ENCODE peak calls at places on chromosome 19, in four cellular contexts. R is progenitor cell of endocrine pancreas, Z is stomach, P is GM13976. W is an unnamed sample.

GRCh38 chr19:44003461-44004134 is 841 bp downstream of the ZNF230 start:
- DNase-seq in R (no peak), Z (no peak), P (peak), W (no peak)

GRCh38 chr19:33355535-33355934 is 18.0 kb upstream of the CEBPG start:
- DNase-seq in R (no peak), Z (no peak), P (no peak), W (no peak)

GRCh38 chr19:11964858-11965645 is at the start of gene ZNF763:
- DNase-seq in R (peak), Z (peak), P (peak), W (peak)

GRCh38 chr19:3693030-3693925 is 7.0 kb downstream of the PIP5K1C start:
- DNase-seq in R (no peak), Z (no peak), P (no peak), W (no peak)

GRCh38 chr19:46716013-46716671 is 772 bp downstream of the PRKD2 start:
- DNase-seq in R (peak), Z (peak), P (no peak), W (no peak)

GRCh38 chr19:29690842-29691241 is 24.2 kb downstream of the C19orf12 start:
- DNase-seq in R (no peak), Z (no peak), P (peak), W (no peak)

GRCh38 chr19:48371367-48371766 is 7.2 kb downstream of the SYNGR4 start:
- DNase-seq in R (no peak), Z (no peak), P (no peak), W (no peak)

GRCh38 chr19:5983367-5983955 is 5.5 kb upstream of the RANBP3 start:
- DNase-seq in R (no peak), Z (no peak), P (no peak), W (no peak)

GRCh38 chr19:35756373-35757230 is at the start of gene HSPB6:
- DNase-seq in R (no peak), Z (peak), P (no peak), W (no peak)

GRCh38 chr19:4343845-4344713 is 717 bp downstream of the MPND start:
- DNase-seq in R (no peak), Z (no peak), P (peak), W (no peak)

GRCh38 chr19:33333615-33334014 is 31.3 kb upstream of the CEBPA start:
- DNase-seq in R (no peak), Z (no peak), P (no peak), W (no peak)

GRCh38 chr19:13002389-13002898 is 7.2 kb downstream of the NFIX start:
- DNase-seq in R (no peak), Z (peak), P (no peak), W (no peak)

GRCh38 chr19:47272448-47273312 is 2.0 kb upstream of the INAFM1 start:
- DNase-seq in R (no peak), Z (peak), P (peak), W (no peak)

GRCh38 chr19:3186377-3186688 is 603 bp downstream of the NCLN start:
- DNase-seq in R (no peak), Z (no peak), P (no peak), W (no peak)

GRCh38 chr19:3855321-3855720 is 13.5 kb downstream of the ZFR2 start:
- DNase-seq in R (no peak), Z (peak), P (no peak), W (no peak)

GRCh38 chr19:46728208-46728607 is 11.3 kb upstream of the PRKD2 start:
- DNase-seq in R (no peak), Z (no peak), P (no peak), W (no peak)

GRCh38 chr19:18683109-18683954 is at the start of gene CRTC1:
- DNase-seq in R (peak), Z (peak), P (peak), W (peak)

GRCh38 chr19:17339088-17339741 is 1.9 kb downstream of the GTPBP3 start:
- DNase-seq in R (no peak), Z (no peak), P (no peak), W (no peak)

GRCh38 chr19:13212759-13213330 is 62.6 kb downstream of the IER2 start:
- DNase-seq in R (no peak), Z (peak), P (peak), W (no peak)

GRCh38 chr19:57406516-57407123 is 4.3 kb upstream of the ZNF17 start:
- DNase-seq in R (peak), Z (peak), P (peak), W (no peak)

GRCh38 chr19:17779281-17779930 is 15.5 kb upstream of the B3GNT3 start:
- DNase-seq in R (no peak), Z (no peak), P (no peak), W (no peak)

GRCh38 chr19:29837448-29837961 is 25.7 kb downstream of the CCNE1 start:
- DNase-seq in R (no peak), Z (no peak), P (peak), W (no peak)

GRCh38 chr19:14055396-14055795 is 6.5 kb downstream of the PALM3 start:
- DNase-seq in R (no peak), Z (no peak), P (peak), W (no peak)

GRCh38 chr19:15025237-15025636 is 24.0 kb upstream of the CASP14 start:
- DNase-seq in R (no peak), Z (no peak), P (peak), W (no peak)

GRCh38 chr19:56145698-56146097 is 4.6 kb downstream of the ZNF444 start:
- DNase-seq in R (no peak), Z (no peak), P (no peak), W (no peak)

GRCh38 chr19:10388957-10389356 is 8.6 kb upstream of the TYK2 start:
- DNase-seq in R (peak), Z (peak), P (peak), W (peak)

GRCh38 chr19:47013041-47013517 is 6.6 kb upstream of the NPAS1 start:
- DNase-seq in R (peak), Z (peak), P (peak), W (peak)

GRCh38 chr19:1216756-1217155 is 11.2 kb downstream of the STK11 start:
- DNase-seq in R (no peak), Z (no peak), P (no peak), W (no peak)

GRCh38 chr19:1211494-1212234 is 6.1 kb downstream of the STK11 start:
- DNase-seq in R (no peak), Z (peak), P (no peak), W (peak)

GRCh38 chr19:1214862-1215731 is 9.5 kb downstream of the STK11 start:
- DNase-seq in R (no peak), Z (peak), P (no peak), W (no peak)

GRCh38 chr19:1214299-1214861 is 8.8 kb downstream of the STK11 start:
- DNase-seq in R (no peak), Z (no peak), P (no peak), W (no peak)

DNA sequence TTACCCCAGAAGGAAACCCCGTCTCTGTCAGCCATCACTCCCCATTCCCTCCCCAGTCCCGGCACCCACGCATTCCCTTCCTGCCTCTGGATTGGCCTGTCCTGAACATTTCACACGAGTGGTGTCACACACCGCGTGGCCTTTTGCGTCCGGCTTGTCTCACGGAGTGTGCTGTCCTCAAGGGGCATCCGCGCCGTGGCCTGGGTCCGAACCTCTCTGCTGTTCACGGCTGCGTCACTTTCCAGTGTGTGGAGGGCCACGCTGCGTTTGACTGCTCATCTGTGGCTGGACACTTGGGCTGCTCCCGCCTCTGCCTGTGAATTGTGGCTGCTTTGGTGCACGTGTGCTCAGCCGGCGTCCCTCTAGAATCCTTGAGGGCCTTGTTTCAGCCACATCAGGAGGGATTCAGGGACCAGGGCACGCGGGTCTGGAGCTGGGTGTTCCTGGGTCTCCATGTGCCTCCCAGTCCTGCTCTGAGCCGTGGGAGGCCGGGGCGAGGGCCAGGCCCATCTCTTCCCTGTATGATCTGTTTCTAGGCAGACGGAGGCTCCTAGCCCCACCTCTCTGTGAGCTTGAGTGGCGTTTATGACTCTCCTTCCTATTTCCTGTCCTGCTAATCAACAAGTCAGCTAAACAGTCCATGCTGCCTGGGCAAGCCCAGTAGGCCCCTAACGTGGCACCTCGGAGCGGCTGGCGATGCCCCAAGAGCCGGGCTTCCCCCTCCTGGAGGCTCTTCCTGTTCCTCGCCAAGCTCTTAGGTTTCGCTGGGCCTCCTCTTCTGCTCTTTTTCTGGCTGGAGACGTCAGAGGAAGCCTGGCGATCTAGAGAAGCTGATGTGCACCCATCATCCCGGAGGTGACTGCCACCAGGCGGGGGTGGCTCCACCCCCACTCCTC is 8.1 kb downstream of the STK11 start:
- DNase-seq in R (no peak), Z (peak), P (peak), W (peak)
- TF ChIP-seq CTCF in R (no peak), Z (no peak), P (no peak), W (no peak)

GRCh38 chr19:54432144-54432738 is 16.8 kb upstream of the LENG8 start:
- DNase-seq in R (no peak), Z (no peak), P (no peak), W (no peak)

GRCh38 chr19:54429176-54429495 is 13.9 kb downstream of the TTYH1 start:
- DNase-seq in R (no peak), Z (no peak), P (peak), W (no peak)

GRCh38 chr19:54429545-54430227 is 14.4 kb downstream of the TTYH1 start:
- DNase-seq in R (no peak), Z (no peak), P (no peak), W (no peak)

GRCh38 chr19:54431255-54431838 is 16.1 kb downstream of the TTYH1 start:
- DNase-seq in R (no peak), Z (peak), P (no peak), W (no peak)

GRCh38 chr19:54430306-54431254 is 15.3 kb downstream of the TTYH1 start:
- DNase-seq in R (no peak), Z (no peak), P (peak), W (no peak)
- TF ChIP-seq CTCF in R (peak), Z (no peak), P (no peak), W (peak)

GRCh38 chr19:40493778-40494177 is 27.0 kb downstream of the SPTBN4 start:
- DNase-seq in R (no peak), Z (no peak), P (no peak), W (no peak)
- TF ChIP-seq CTCF in R (no peak), Z (no peak), P (no peak), W (no peak)

GRCh38 chr19:42006569-42006968 is 12.5 kb upstream of the ATP1A3 start:
- DNase-seq in R (no peak), Z (no peak), P (no peak), W (no peak)
- TF ChIP-seq CTCF in R (no peak), Z (no peak), P (no peak), W (no peak)

GRCh38 chr19:21101511-21102242 is 19.7 kb downstream of the ZNF714 start:
- DNase-seq in R (no peak), Z (no peak), P (no peak), W (no peak)
- TF ChIP-seq CTCF in R (no peak), Z (no peak), P (no peak), W (no peak)

GRCh38 chr19:58518261-58519086 is 1.1 kb downstream of the ZBTB45 start:
- DNase-seq in R (no peak), Z (no peak), P (no peak), W (no peak)

GRCh38 chr19:58515259-58515658 is 3.5 kb upstream of the SLC27A5 start:
- DNase-seq in R (no peak), Z (no peak), P (no peak), W (no peak)

GRCh38 chr19:58519087-58519354 is 589 bp downstream of the ZBTB45 start:
- DNase-seq in R (peak), Z (peak), P (peak), W (peak)

GRCh38 chr19:58516246-58516836 is 3.3 kb downstream of the ZBTB45 start:
- DNase-seq in R (no peak), Z (no peak), P (no peak), W (no peak)

DNA sequence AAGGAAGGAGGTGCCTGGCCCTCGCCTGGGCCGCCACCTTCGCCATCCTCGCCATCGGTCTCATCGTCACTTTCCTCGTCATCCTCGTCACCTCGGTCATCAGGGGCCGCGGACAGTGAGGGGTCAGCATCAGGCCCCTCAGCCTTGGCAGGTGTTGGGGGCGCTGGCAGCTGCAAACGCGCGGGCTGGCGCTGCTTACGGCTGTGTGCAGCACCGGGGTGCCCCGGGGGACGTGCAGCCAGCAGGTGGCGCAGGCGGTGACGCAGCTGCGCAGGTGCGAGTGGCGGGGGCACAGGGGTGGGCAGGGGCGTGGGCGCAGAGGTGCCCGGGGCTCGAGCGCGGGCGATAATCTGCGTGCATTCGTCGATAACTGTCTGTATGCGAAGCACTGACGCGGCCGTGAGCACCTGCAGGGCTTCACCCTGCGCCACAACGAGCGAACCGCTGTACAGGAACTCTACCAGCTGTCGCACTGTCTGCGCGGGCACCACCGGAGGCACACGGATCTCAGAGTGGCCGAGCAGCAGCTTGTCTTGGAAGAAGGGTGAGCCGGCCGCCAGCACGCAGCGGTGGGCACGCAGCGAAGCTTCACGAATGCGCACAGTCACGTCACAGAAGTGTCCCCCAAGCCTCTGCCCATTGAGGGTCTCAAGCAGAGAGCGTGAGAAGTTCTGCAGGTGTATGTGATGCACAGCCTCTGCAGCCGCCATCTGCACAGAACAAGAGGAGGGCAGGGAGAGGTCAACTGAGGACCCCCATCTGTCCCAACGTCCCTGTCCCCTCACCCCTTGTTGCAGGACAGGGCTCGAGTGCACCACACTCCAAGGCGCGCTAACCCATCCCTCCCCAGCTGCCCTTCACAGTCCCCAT is 2.4 kb downstream of the ZBTB45 start:
- DNase-seq in R (no peak), Z (no peak), P (no peak), W (no peak)
- TF ChIP-seq CTCF in R (no peak), Z (no peak), P (no peak), W (no peak)

GRCh38 chr19:8335343-8336071 is 7.6 kb downstream of the KANK3 start:
- DNase-seq in R (no peak), Z (no peak), P (no peak), W (no peak)
- TF ChIP-seq CTCF in R (peak), Z (no peak), P (no peak), W (peak)

GRCh38 chr19:45677351-45678230 is 9.6 kb downstream of the GIPR start:
- DNase-seq in R (peak), Z (peak), P (peak), W (peak)
- TF ChIP-seq CTCF in R (peak), Z (no peak), P (no peak), W (peak)

DNA sequence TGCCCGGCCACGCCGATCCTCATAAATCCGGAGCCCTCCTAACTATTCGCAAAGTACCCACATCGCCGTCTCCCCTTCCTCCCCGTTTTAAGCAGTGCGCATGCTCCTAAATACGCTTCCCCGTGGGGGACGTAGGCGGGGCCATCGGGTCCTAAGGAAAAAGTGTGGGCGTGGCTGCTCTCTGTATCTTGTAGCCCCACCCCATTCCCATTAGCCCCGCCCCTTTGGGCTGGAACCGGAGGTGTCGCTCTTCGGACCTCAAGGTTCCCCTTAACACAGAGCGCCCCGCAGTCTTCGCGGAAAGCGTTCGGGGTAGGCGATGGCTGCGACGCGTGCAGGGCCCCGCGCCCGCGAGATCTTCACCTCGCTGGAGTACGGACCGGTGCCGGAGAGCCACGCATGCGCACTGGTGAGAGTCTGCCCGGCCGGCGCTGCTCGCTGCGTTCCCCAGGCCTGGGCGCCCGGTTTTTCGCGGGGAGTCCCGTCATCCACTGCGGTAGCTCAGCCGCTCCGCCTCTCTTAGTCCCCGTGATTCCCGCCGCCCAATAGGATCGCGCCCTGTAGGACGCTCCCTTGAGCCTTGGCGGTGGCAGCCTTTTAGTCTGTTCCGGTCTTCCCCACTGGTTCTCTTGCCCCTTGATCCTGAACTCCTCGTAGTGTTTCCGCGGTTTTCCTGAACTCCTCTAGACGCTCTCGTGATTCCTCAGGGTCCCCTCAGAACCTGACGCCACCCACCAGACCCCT is at the start of gene ALDH16A1:
- DNase-seq in R (peak), Z (peak), P (peak), W (peak)
- TF ChIP-seq CTCF in R (no peak), Z (no peak), P (no peak), W (no peak)